ENCODE peak calls at places on chromosomes 3 and 15, in seven cellular contexts. X is Peyer's patch; B is cardiac muscle cell; S is adipocyte; R is WERI-Rb-1; U is breast epithelium; M is CD4-positive, alpha-beta T cell. K is an unnamed sample.

GRCh38 chr3:62874398-62875102 is 666 bp downstream of the CADPS start:
- DNase-seq in X (peak; percentile 53), R (no peak), U (no peak), B (no peak), M (no peak), S (no peak), K (no peak)

GRCh38 chr3:18124501-18124900 is 300.6 kb downstream of the SATB1 start:
- DNase-seq in S (peak; percentile 47), M (no peak), R (no peak), B (peak; percentile 60), U (no peak), X (no peak), K (no peak)

GRCh38 chr3:69850849-69851248 is 111.6 kb downstream of the MITF start:
- DNase-seq in S (no peak), M (no peak), X (no peak), R (no peak), B (no peak), U (no peak), K (no peak)

GRCh38 chr15:50163719-50164410 is 18.1 kb upstream of the SLC27A2 start:
- DNase-seq in M (no peak), S (no peak), B (no peak), U (no peak), R (no peak), X (no peak), K (no peak)

GRCh38 chr3:134708025-134708597 is 57.3 kb upstream of the KY start:
- DNase-seq in R (no peak), M (no peak), X (no peak), U (no peak), S (no peak), B (peak; percentile 19), K (no peak)

GRCh38 chr15:98649996-98650870 is 1.9 kb downstream of the IGF1R start:
- DNase-seq in M (peak; percentile 46), S (peak; percentile 65), U (no peak), R (peak; percentile 17), B (no peak), X (peak; percentile 65), K (peak; percentile 40)

GRCh38 chr3:20700702-20701101 is 514.7 kb upstream of the SGO1 start:
- DNase-seq in R (no peak), B (no peak), X (no peak), S (no peak), M (no peak), U (no peak), K (no peak)

GRCh38 chr3:175392653-175393052 is 533.5 kb downstream of the NAALADL2 start:
- DNase-seq in R (no peak), M (no peak), X (no peak), S (no peak), U (no peak), B (peak; percentile 58), K (no peak)

GRCh38 chr3:192887047-192887446 is 30.6 kb downstream of the MB21D2 start:
- DNase-seq in M (no peak), R (no peak), X (no peak), B (peak; percentile 70), S (no peak), U (no peak), K (no peak)

GRCh38 chr3:185658504-185658912 is 72.4 kb downstream of the SENP2 start:
- DNase-seq in B (peak; percentile 97), U (peak; percentile 55), X (no peak), M (no peak), S (peak; percentile 95), R (no peak), K (no peak)

GRCh38 chr15:66879511-66879910 is 177.5 kb downstream of the SMAD6 start:
- DNase-seq in X (no peak), R (no peak), B (no peak), M (no peak), S (no peak), U (no peak), K (no peak)

GRCh38 chr3:71955549-71956373 is 170.8 kb upstream of the PROK2 start:
- DNase-seq in S (peak; percentile 93), M (no peak), X (peak; percentile 62), B (peak; percentile 88), R (peak; percentile 70), U (peak; percentile 60), K (no peak)

GRCh38 chr3:127800508-127800907 is 21.8 kb downstream of the MGLL start:
- DNase-seq in X (no peak), M (no peak), B (peak; percentile 37), S (no peak), U (no peak), R (no peak), K (no peak)

GRCh38 chr3:66428733-66429132 is 72.1 kb downstream of the LRIG1 start:
- DNase-seq in R (no peak), X (no peak), S (peak; percentile 94), B (peak; percentile 96), M (no peak), U (peak; percentile 93), K (no peak)

GRCh38 chr3:126433496-126434263 is 39.0 kb downstream of the CFAP100 start:
- DNase-seq in R (no peak), U (peak; percentile 22), X (peak; percentile 38), M (no peak), S (no peak), B (no peak), K (no peak)

GRCh38 chr3:115758076-115758763 is 134.9 kb downstream of the GAP43 start:
- DNase-seq in U (no peak), R (no peak), S (no peak), M (no peak), X (no peak), B (peak; percentile 5), K (no peak)

GRCh38 chr15:64558460-64559179 is 98.2 kb downstream of the ZNF609 start:
- DNase-seq in U (no peak), R (no peak), X (no peak), B (peak; percentile 47), S (peak; percentile 35), M (no peak), K (no peak)

GRCh38 chr15:66819084-66819483 is 117.0 kb downstream of the SMAD6 start:
- DNase-seq in B (no peak), M (no peak), U (no peak), X (no peak), S (no peak), R (no peak), K (no peak)

GRCh38 chr15:75201609-75202250 is at the start of gene C15orf39:
- DNase-seq in S (peak; percentile 91), M (peak; percentile 66), B (peak; percentile 77), X (peak; percentile 92), R (peak; percentile 62), U (peak; percentile 57), K (peak; percentile 81)

GRCh38 chr3:15015456-15015855 is 49.7 kb downstream of the MRPS25 start:
- DNase-seq in R (no peak), S (no peak), B (peak; percentile 14), U (no peak), M (no peak), X (no peak), K (no peak)

GRCh38 chr15:98647774-98648653 is at the start of gene IGF1R:
- DNase-seq in M (peak; percentile 88), X (peak; percentile 93), R (peak; percentile 79), S (peak; percentile 95), U (peak; percentile 78), B (peak; percentile 94), K (peak; percentile 84)

GRCh38 chr3:184508938-184509337 is 52.6 kb upstream of the EPHB3 start:
- DNase-seq in U (no peak), X (no peak), B (no peak), S (no peak), M (no peak), R (no peak), K (no peak)

GRCh38 chr3:184514151-184514490 is 47.5 kb upstream of the EPHB3 start:
- DNase-seq in X (no peak), M (no peak), S (no peak), U (no peak), R (no peak), B (no peak), K (no peak)

GRCh38 chr3:184512621-184513020 is 49.0 kb upstream of the EPHB3 start:
- DNase-seq in R (no peak), B (no peak), X (no peak), S (no peak), M (no peak), U (no peak), K (no peak)

GRCh38 chr3:184511741-184512140 is 49.8 kb upstream of the EPHB3 start:
- DNase-seq in B (no peak), R (no peak), M (no peak), S (no peak), U (no peak), X (no peak), K (no peak)

GRCh38 chr3:184513276-184514150 is 48.1 kb upstream of the EPHB3 start:
- DNase-seq in M (peak; percentile 77), X (peak; percentile 86), R (peak; percentile 93), S (peak; percentile 93), U (peak; percentile 64), B (peak; percentile 83), K (peak; percentile 75)
- H3K27me3 ChIP-seq in M (peaks cover 60% of the 10 kb centered on the region), X (no peaks in the 10 kb centered on the region), R (peaks cover 22% of the 10 kb centered on the region), S (peaks cover 41% of the 10 kb centered on the region), U (no peaks in the 10 kb centered on the region), B (peaks cover 87% of the 10 kb centered on the region), K (peaks cover 27% of the 10 kb centered on the region)

GRCh38 chr3:55704521-55704920 is 217.4 kb upstream of the WNT5A start:
- DNase-seq in B (no peak), S (peak; percentile 86), U (no peak), X (no peak), M (no peak), R (no peak), K (no peak)
- H3K27me3 ChIP-seq in B (no peaks in the 10 kb centered on the region), S (peaks cover 30% of the 10 kb centered on the region), U (no peaks in the 10 kb centered on the region), X (no peaks in the 10 kb centered on the region), M (no peaks in the 10 kb centered on the region), R (no peaks in the 10 kb centered on the region), K (no peaks in the 10 kb centered on the region)

DNA sequence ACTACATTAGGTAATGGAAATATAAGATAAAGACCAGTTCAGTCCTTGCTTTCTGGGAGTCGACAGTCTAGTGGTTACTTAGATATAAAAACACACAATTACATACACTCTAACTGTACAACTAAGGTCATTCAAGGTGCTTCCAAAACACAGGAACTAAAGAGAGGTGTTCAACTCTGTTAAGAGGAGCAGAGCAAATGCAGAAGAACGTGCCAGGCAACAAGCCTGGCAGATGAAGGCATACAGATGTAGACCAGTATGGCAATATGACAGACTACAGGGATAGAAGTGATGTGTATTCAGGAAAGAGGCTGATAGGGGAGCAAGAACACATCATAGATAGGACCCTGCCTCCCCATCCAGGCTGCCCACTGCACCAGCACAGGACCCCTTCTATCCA is 78.3 kb downstream of the CBLB start:
- DNase-seq in B (peak; percentile 30), R (no peak), S (no peak), M (no peak), U (no peak), X (no peak), K (no peak)
- H3K27me3 ChIP-seq in B (no peaks in the 10 kb centered on the region), R (no peaks in the 10 kb centered on the region), S (no peaks in the 10 kb centered on the region), M (no peaks in the 10 kb centered on the region), U (no peaks in the 10 kb centered on the region), X (no peaks in the 10 kb centered on the region), K (no peaks in the 10 kb centered on the region)

DNA sequence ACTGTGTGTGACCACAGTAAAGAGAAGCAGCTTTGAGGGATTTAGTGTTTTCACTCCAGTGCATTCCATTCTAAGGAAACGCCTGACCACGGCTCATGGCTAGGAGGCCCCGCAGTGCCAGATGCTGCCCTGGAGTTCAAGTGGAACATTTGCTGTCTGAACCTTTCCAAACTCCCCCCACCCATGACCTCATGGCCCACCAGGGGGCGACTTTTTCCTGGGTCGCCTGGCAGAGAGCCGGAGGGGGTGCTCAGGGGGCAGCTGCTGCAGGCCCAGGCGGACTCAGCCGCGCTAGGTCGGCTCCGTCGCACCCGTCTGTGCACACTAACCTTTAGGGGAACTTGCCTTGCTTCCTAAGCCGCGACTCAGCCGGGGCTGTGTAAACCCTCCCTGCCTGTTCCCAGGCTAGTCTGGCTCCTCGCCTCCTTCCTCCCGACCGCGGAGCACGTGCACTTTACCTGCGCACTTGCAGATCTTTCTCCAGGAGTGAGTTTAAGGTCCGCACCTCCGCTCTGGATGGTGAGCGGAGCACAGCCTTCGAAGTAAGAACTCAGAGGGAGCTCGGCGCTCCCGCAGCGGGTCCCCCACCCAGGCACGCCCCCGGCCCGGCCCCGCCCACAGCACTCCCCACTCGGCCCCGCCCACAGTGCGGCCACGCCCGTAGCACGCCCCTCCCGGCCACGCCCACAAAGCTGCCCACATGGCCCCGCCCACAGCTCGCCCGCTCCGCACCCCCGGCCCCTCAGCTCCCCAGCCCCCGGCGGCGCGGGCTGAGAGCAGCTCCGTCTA is at the start of gene OCA2:
- DNase-seq in U (peak; percentile 39), B (peak; percentile 47), R (peak; percentile 94), X (peak; percentile 70), M (peak; percentile 65), S (peak; percentile 83), K (peak; percentile 27)
- H3K27me3 ChIP-seq in U (no peaks in the 10 kb centered on the region), B (peaks cover 74% of the 10 kb centered on the region), R (no peaks in the 10 kb centered on the region), X (peaks cover 30% of the 10 kb centered on the region), M (peaks cover 65% of the 10 kb centered on the region), S (peaks cover 27% of the 10 kb centered on the region), K (peaks cover 26% of the 10 kb centered on the region)